ENCODE peak calls at places on chromosomes 4 and X, in eight cellular contexts. I is kidney epithelial cell, S is GM12864, C is GM12865, W is fibroblast of lung, Z is fibroblast of the aortic adventitia, H is breast epithelium, O is ovary. B is an unnamed sample.

GRCh38 chr4:41212221-41213203 is 1.8 kb downstream of the APBB2 start:
- DNase-seq in I (no peak), S (no peak), C (peak; percentile 80), W (peak; percentile 81), Z (peak; percentile 82), H (peak; percentile 38), O (no peak), B (no peak)

GRCh38 chrX:68398286-68398685 is 35.0 kb downstream of the OPHN1 start:
- DNase-seq in I (no peak), S (no peak), C (no peak), W (no peak), Z (no peak), H (no peak), O (no peak), B (no peak)

GRCh38 chr4:30001628-30002027 is 718.5 kb upstream of the PCDH7 start:
- DNase-seq in I (no peak), S (no peak), C (no peak), W (no peak), Z (no peak), H (no peak), O (no peak), B (no peak)

GRCh38 chr4:156615066-156615514 is 356.5 kb downstream of the PDGFC start:
- DNase-seq in I (peak; percentile 31), S (no peak), C (no peak), W (peak; percentile 80), Z (peak; percentile 95), H (peak; percentile 19), O (no peak), B (no peak)

GRCh38 chr4:189021831-189022230 is 882.6 kb downstream of the TRIML1 start:
- DNase-seq in I (no peak), S (no peak), C (no peak), W (peak; percentile 44), Z (peak; percentile 1), H (no peak), O (peak; percentile 27), B (no peak)

GRCh38 chr4:17186916-17187315 is 288.5 kb upstream of the LDB2 start:
- DNase-seq in I (no peak), S (no peak), C (no peak), W (no peak), Z (no peak), H (no peak), O (no peak), B (no peak)

GRCh38 chrX:36462142-36462541 is 542.6 kb downstream of the CFAP47 start:
- DNase-seq in I (no peak), S (no peak), C (no peak), W (no peak), Z (no peak), H (no peak), O (no peak), B (no peak)

GRCh38 chr4:154683956-154684681 is 59.7 kb upstream of the LRAT start:
- DNase-seq in I (no peak), S (no peak), C (no peak), W (no peak), Z (no peak), H (no peak), O (no peak), B (no peak)

GRCh38 chr4:182855312-182855711 is 61.9 kb downstream of the DCTD start:
- DNase-seq in I (no peak), S (no peak), C (no peak), W (no peak), Z (no peak), H (no peak), O (no peak), B (no peak)

GRCh38 chrX:129262912-129263311 is 260.4 kb downstream of the SMARCA1 start:
- DNase-seq in I (no peak), S (no peak), C (no peak), W (no peak), Z (no peak), H (no peak), O (no peak), B (no peak)

GRCh38 chr4:122621010-122621616 is at the start of gene IL21:
- DNase-seq in I (no peak), S (no peak), C (no peak), W (no peak), Z (no peak), H (no peak), O (no peak), B (no peak)

GRCh38 chr4:177441061-177441802 is 1.0 kb downstream of the AGA start:
- DNase-seq in I (no peak), S (peak; percentile 36), C (peak; percentile 68), W (peak; percentile 67), Z (peak; percentile 53), H (no peak), O (no peak), B (no peak)

DNA sequence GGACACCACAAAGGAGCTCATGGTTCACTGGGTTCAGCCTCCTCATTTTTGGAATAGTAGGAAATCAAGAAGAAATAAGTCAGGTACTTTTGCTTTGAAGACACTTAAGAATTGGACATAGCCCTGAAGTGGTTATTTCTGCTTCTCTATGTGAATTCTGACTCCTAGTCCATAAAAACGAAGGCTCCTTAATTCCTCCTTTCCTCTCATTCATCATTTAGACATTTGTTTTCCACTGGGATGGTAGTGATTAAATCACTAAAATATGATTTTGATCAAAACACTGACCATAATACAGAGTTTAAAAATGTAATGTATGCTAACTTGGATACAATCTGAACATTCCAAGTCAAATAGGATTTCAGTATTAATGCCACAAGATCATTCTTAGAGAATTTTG is 34.7 kb upstream of the CYP2U1 start:
- DNase-seq in I (no peak), S (no peak), C (no peak), W (peak; percentile 43), Z (peak; percentile 77), H (no peak), O (no peak), B (no peak)
- H3K4me3 ChIP-seq in I (no peak overlapping the region), S (no peak overlapping the region), C (no peak overlapping the region), W (no peak overlapping the region), Z (peak overlapping the region; percentile 34), H (no peak overlapping the region), O (no peak overlapping the region), B (no peak overlapping the region)

GRCh38 chr4:76585897-76586360 is 150.9 kb downstream of the SHROOM3 start:
- DNase-seq in I (no peak), S (no peak), C (peak; percentile 84), W (no peak), Z (no peak), H (peak; percentile 97), O (peak; percentile 41), B (peak; percentile 95)
- TF ChIP-seq CTCF in I (peak; percentile 13), S (no peak), C (no peak), W (peak; percentile 18), Z (peak; percentile 2), H (no peak), O (no peak), B (peak; percentile 9)

GRCh38 chr4:87100093-87100634 is 120.3 kb downstream of the KLHL8 start:
- DNase-seq in I (no peak), S (no peak), C (no peak), W (no peak), Z (no peak), H (no peak), O (no peak), B (no peak)
- H3K4me3 ChIP-seq in I (no peak overlapping the region), S (no peak overlapping the region), C (no peak overlapping the region), W (no peak overlapping the region), Z (no peak overlapping the region), H (no peak overlapping the region), O (no peak overlapping the region), B (no peak overlapping the region)

GRCh38 chr4:152956650-152957436 is 20.7 kb downstream of the FHDC1 start:
- DNase-seq in I (no peak), S (no peak), C (no peak), W (peak; percentile 65), Z (peak; percentile 45), H (no peak), O (no peak), B (no peak)

GRCh38 chr4:152959080-152959479 is 23.0 kb downstream of the FHDC1 start:
- DNase-seq in I (no peak), S (no peak), C (no peak), W (no peak), Z (no peak), H (no peak), O (no peak), B (no peak)

GRCh38 chr4:152956167-152956566 is 20.0 kb downstream of the FHDC1 start:
- DNase-seq in I (no peak), S (no peak), C (no peak), W (no peak), Z (no peak), H (no peak), O (no peak), B (no peak)

GRCh38 chr4:152961041-152961751 is 25.1 kb downstream of the FHDC1 start:
- DNase-seq in I (no peak), S (no peak), C (no peak), W (peak; percentile 46), Z (no peak), H (no peak), O (peak; percentile 43), B (no peak)

GRCh38 chr4:152957437-152958185 is 21.5 kb downstream of the FHDC1 start:
- DNase-seq in I (no peak), S (no peak), C (no peak), W (no peak), Z (peak; percentile 39), H (no peak), O (no peak), B (no peak)
- TF ChIP-seq CTCF in I (no peak), S (no peak), C (no peak), W (no peak), Z (peak; percentile 18), H (no peak), O (no peak), B (no peak)

GRCh38 chrX:9789555-9789954 is 3.3 kb downstream of the SHROOM2 start:
- DNase-seq in I (no peak), S (no peak), C (no peak), W (no peak), Z (no peak), H (no peak), O (no peak), B (no peak)
- H3K4me3 ChIP-seq in I (no peak overlapping the region), S (no peak overlapping the region), C (no peak overlapping the region), W (no peak overlapping the region), Z (no peak overlapping the region), H (no peak overlapping the region), O (no peak overlapping the region), B (peak overlapping the region; percentile 46)